ENCODE peak calls at places on chromosomes 4 and X, in seven cellular contexts. U is NCI-H774; M is smooth muscle cell of the brain vasculature; I is AG09319; F is hypothalamus; Z is GM18507; E is stimulated activated CD8-positive, alpha-beta memory T cell treated with anti-CD3 and anti-CD28 coated beads, Interleukin-7, amount 100 ng/mL, for 24 hours. X is an unnamed sample.

GRCh38 chrX:69616520-69617203 is 749 bp downstream of the EDA start:
- DNase-seq in U (no peak), M (no peak), I (no peak), F (no peak), Z (no peak), E (no peak), X (no peak)

GRCh38 chrX:8815460-8816065 is 14.4 kb upstream of the FAM9A start:
- DNase-seq in U (no peak), M (no peak), I (no peak), F (no peak), Z (no peak), E (no peak), X (no peak)

GRCh38 chr4:104465201-104465600 is 29.5 kb downstream of the CXXC4 start:
- DNase-seq in U (no peak), M (no peak), I (no peak), F (no peak), Z (no peak), E (no peak), X (no peak)

GRCh38 chrX:37765507-37765906 is 14.4 kb upstream of the CYBB start:
- DNase-seq in U (no peak), M (no peak), I (no peak), F (no peak), Z (no peak), E (no peak), X (no peak)

GRCh38 chr4:185219551-185220344 is 10.3 kb downstream of the SNX25 start:
- DNase-seq in U (no peak), M (no peak), I (no peak), F (no peak), Z (no peak), E (no peak), X (no peak)

GRCh38 chr4:51885371-51885770 is 42.4 kb downstream of the DCUN1D4 start:
- DNase-seq in U (no peak), M (no peak), I (no peak), F (no peak), Z (no peak), E (no peak), X (no peak)

GRCh38 chr4:54277691-54278090 is 48.6 kb downstream of the PDGFRA start:
- DNase-seq in U (no peak), M (peak), I (no peak), F (no peak), Z (no peak), E (no peak), X (no peak)

GRCh38 chr4:76767983-76768382 is 130.0 kb downstream of the SOWAHB start:
- DNase-seq in U (no peak), M (no peak), I (no peak), F (no peak), Z (no peak), E (no peak), X (no peak)

GRCh38 chrX:13131511-13132137 is 87.2 kb upstream of the FAM9C start:
- DNase-seq in U (no peak), M (no peak), I (no peak), F (no peak), Z (no peak), E (no peak), X (no peak)

GRCh38 chr4:155745984-155746383 is 12.8 kb upstream of the GUCY1B1 start:
- DNase-seq in U (no peak), M (no peak), I (no peak), F (no peak), Z (no peak), E (no peak), X (no peak)

GRCh38 chr4:76250962-76251361 is 559 bp upstream of the FAM47E start:
- DNase-seq in U (peak), M (no peak), I (no peak), F (no peak), Z (no peak), E (no peak), X (no peak)

GRCh38 chrX:12956704-12957541 is 18.0 kb upstream of the TMSB4X start:
- DNase-seq in U (no peak), M (no peak), I (no peak), F (no peak), Z (no peak), E (no peak), X (no peak)

GRCh38 chr4:169042608-169043007 is 32.6 kb upstream of the CBR4 start:
- DNase-seq in U (no peak), M (no peak), I (no peak), F (no peak), Z (no peak), E (no peak), X (no peak)

GRCh38 chr4:60683357-60683756 is 516.8 kb upstream of the ADGRL3 start:
- DNase-seq in U (no peak), M (no peak), I (no peak), F (no peak), Z (no peak), E (no peak), X (no peak)

GRCh38 chr4:158850800-158851644 is 82.2 kb downstream of the FNIP2 start:
- DNase-seq in U (no peak), M (no peak), I (no peak), F (no peak), Z (no peak), E (no peak), X (no peak)

GRCh38 chrX:129574214-129574613 is 34.2 kb downstream of the OCRL start:
- DNase-seq in U (no peak), M (no peak), I (no peak), F (no peak), Z (no peak), E (no peak), X (no peak)

GRCh38 chr4:39855909-39856512 is 121.7 kb downstream of the PDS5A start:
- DNase-seq in U (no peak), M (no peak), I (no peak), F (no peak), Z (no peak), E (no peak), X (no peak)

GRCh38 chr4:37685726-37686372 is 327 bp downstream of the RELL1 start:
- DNase-seq in U (no peak), M (no peak), I (no peak), F (no peak), Z (no peak), E (peak), X (no peak)

GRCh38 chr4:95546866-95547707 is 1.7 kb downstream of the UNC5C start:
- DNase-seq in U (no peak), M (no peak), I (no peak), F (peak), Z (no peak), E (no peak), X (no peak)

GRCh38 chr4:142291299-142291698 is 554.8 kb downstream of the INPP4B start:
- DNase-seq in U (no peak), M (no peak), I (no peak), F (no peak), Z (no peak), E (no peak), X (no peak)

GRCh38 chr4:106355193-106355592 is 13.4 kb downstream of the GIMD1 start:
- DNase-seq in U (no peak), M (no peak), I (no peak), F (no peak), Z (no peak), E (no peak), X (no peak)

GRCh38 chrX:116409224-116409623 is 27.2 kb upstream of the SLC6A14 start:
- DNase-seq in U (no peak), M (no peak), I (no peak), F (no peak), Z (no peak), E (no peak), X (no peak)

GRCh38 chrX:139158256-139158655 is 372.3 kb upstream of the F9 start:
- DNase-seq in U (no peak), M (no peak), I (no peak), F (no peak), Z (no peak), E (no peak), X (no peak)

GRCh38 chr4:83639849-83640493 is 104.1 kb downstream of the GPAT3 start:
- DNase-seq in U (no peak), M (peak), I (peak), F (no peak), Z (peak), E (no peak), X (no peak)

GRCh38 chrX:103012945-103013344 is 51.0 kb downstream of the BEX1 start:
- DNase-seq in U (no peak), M (no peak), I (no peak), F (no peak), Z (no peak), E (no peak), X (no peak)

GRCh38 chr4:73193155-73193554 is 65.4 kb downstream of the ANKRD17 start:
- DNase-seq in U (no peak), M (no peak), I (no peak), F (no peak), Z (no peak), E (no peak), X (no peak)

GRCh38 chrX:3326721-3327120 is 19.7 kb downstream of the MXRA5 start:
- DNase-seq in U (no peak), M (no peak), I (peak), F (no peak), Z (no peak), E (no peak), X (no peak)

GRCh38 chr4:6252051-6252450 is 17.6 kb upstream of the WFS1 start:
- DNase-seq in U (no peak), M (no peak), I (no peak), F (no peak), Z (no peak), E (no peak), X (no peak)

GRCh38 chr4:4981427-4981826 is 37.8 kb downstream of the CYTL1 start:
- DNase-seq in U (no peak), M (no peak), I (peak), F (no peak), Z (no peak), E (no peak), X (no peak)

GRCh38 chr4:117481742-117482141 is 396.4 kb upstream of the TRAM1L1 start:
- DNase-seq in U (no peak), M (peak), I (no peak), F (no peak), Z (no peak), E (no peak), X (no peak)

GRCh38 chr4:130306566-130306965 is 1210.6 kb downstream of the C4orf33 start:
- DNase-seq in U (no peak), M (no peak), I (no peak), F (no peak), Z (no peak), E (no peak), X (no peak)

X was measured in omental fat pad.